ENCODE peak calls at places on chromosomes 16 and 17, in nine cellular contexts. H, X, Q, C, N, S, R, J and P are unnamed samples.

GRCh38 chr16:16861546-16861945 is 482.6 kb downstream of the NPIPA7 start:
- DNase-seq in Q (peak), C (peak), J (peak), N (peak), S (peak), H (peak), X (peak), R (peak), P (peak)

GRCh38 chr16:720507-720989 is 398 bp upstream of the ANTKMT start:
- DNase-seq in J (peak), Q (peak), R (peak), N (peak), H (peak), S (no peak), C (peak), X (peak), P (peak)

GRCh38 chr16:87918314-87918713 is 18.0 kb downstream of the CA5A start:
- DNase-seq in Q (no peak), X (no peak), C (no peak), N (no peak), R (no peak), S (no peak), H (no peak), J (no peak), P (no peak)

GRCh38 chr17:35871415-35871814 is 2.7 kb upstream of the HEATR9 start:
- DNase-seq in X (no peak), H (no peak), N (no peak), C (no peak), R (no peak), Q (no peak), J (no peak), S (no peak), P (no peak)

GRCh38 chr16:81723098-81723723 is 55.9 kb upstream of the PLCG2 start:
- DNase-seq in X (peak), C (peak), N (peak), H (peak), R (peak), J (peak), Q (peak), S (peak), P (no peak)

GRCh38 chr17:4721203-4722135 is 9.8 kb upstream of the MED11 start:
- DNase-seq in N (no peak), H (peak), J (peak), R (no peak), S (no peak), C (peak), X (peak), Q (no peak), P (peak)

GRCh38 chr17:18040287-18040858 is 1.2 kb downstream of the GID4 start:
- DNase-seq in H (no peak), Q (no peak), S (no peak), C (no peak), R (no peak), N (no peak), X (no peak), J (no peak), P (no peak)

GRCh38 chr16:66578596-66579531 is at the start of gene CMTM2:
- DNase-seq in J (no peak), N (no peak), Q (peak), C (no peak), R (no peak), X (no peak), H (no peak), S (no peak), P (no peak)

GRCh38 chr17:81403671-81404534 is 8.6 kb downstream of the BAHCC1 start:
- DNase-seq in J (no peak), X (no peak), S (no peak), R (no peak), H (no peak), Q (no peak), N (no peak), C (no peak), P (no peak)

GRCh38 chr16:20938426-20938825 is 37.9 kb downstream of the LYRM1 start:
- DNase-seq in S (no peak), X (peak), J (no peak), Q (no peak), H (no peak), C (peak), N (no peak), R (no peak), P (no peak)

GRCh38 chr17:74978240-74978639 is 5.7 kb upstream of the HID1 start:
- DNase-seq in Q (no peak), R (no peak), H (no peak), X (no peak), N (no peak), J (no peak), C (no peak), S (no peak), P (no peak)